ENCODE peak calls at places on chromosomes 6 and 20, in six cellular contexts. F, D, H, O, E and B are unnamed samples.
A peak's percentile ranks its signal among the peaks of the same experiment; 100 is the strongest.

GRCh38 chr20:63440366-63440955 is 32.0 kb downstream of the KCNQ2 start:
- DNase-seq in H (no peak), E (no peak), O (no peak), D (no peak), F (no peak), B (no peak)

GRCh38 chr6:5619249-5619648 is 357.9 kb downstream of the FARS2 start:
- DNase-seq in D (no peak), F (no peak), O (peak; percentile 23), E (no peak), H (no peak), B (no peak)

GRCh38 chr6:47832386-47833080 is 50.7 kb downstream of the OPN5 start:
- DNase-seq in F (no peak), E (no peak), O (no peak), D (no peak), H (no peak), B (no peak)

GRCh38 chr20:49868964-49869363 is 46.4 kb downstream of the SPATA2 start:
- DNase-seq in D (no peak), H (no peak), F (no peak), O (no peak), E (no peak), B (no peak)

GRCh38 chr20:61762886-61763739 is 302.6 kb downstream of the TAF4 start:
- DNase-seq in E (no peak), H (no peak), O (no peak), D (no peak), F (no peak), B (no peak)

GRCh38 chr6:127192911-127193503 is 73.7 kb upstream of the RNF146 start:
- DNase-seq in F (no peak), D (peak; percentile 85), E (peak; percentile 37), O (no peak), H (peak; percentile 52), B (no peak)

GRCh38 chr6:57226221-57226620 is 4.1 kb upstream of the RAB23 start:
- DNase-seq in H (no peak), O (no peak), F (no peak), D (no peak), E (peak; percentile 14), B (no peak)

GRCh38 chr6:81561071-81561564 is 191.4 kb downstream of the TENT5A start:
- DNase-seq in H (no peak), E (no peak), F (no peak), D (no peak), O (no peak), B (no peak)

GRCh38 chr20:62088258-62089127 is 22.8 kb upstream of the TAF4 start:
- DNase-seq in O (no peak), E (peak; percentile 82), D (peak; percentile 92), F (peak; percentile 94), H (peak; percentile 44), B (peak; percentile 86)

GRCh38 chr6:159961523-159961922 is 7.4 kb upstream of the IGF2R start:
- DNase-seq in E (peak; percentile 66), H (no peak), O (no peak), D (no peak), F (no peak), B (no peak)

GRCh38 chr20:396619-397431 is 11.3 kb upstream of the RBCK1 start:
- DNase-seq in F (no peak), E (no peak), H (no peak), O (no peak), D (no peak), B (no peak)

GRCh38 chr20:58545565-58546195 is 30.5 kb upstream of the APCDD1L start:
- DNase-seq in O (no peak), F (no peak), D (no peak), H (no peak), E (no peak), B (no peak)

GRCh38 chr6:36032245-36032644 is 4.6 kb downstream of the MAPK14 start:
- DNase-seq in H (no peak), E (no peak), D (no peak), O (no peak), F (no peak), B (no peak)

GRCh38 chr6:39430968-39431523 is 108.5 kb upstream of the KCNK16 start:
- DNase-seq in E (peak; percentile 67), H (peak; percentile 48), O (no peak), D (no peak), F (no peak), B (no peak)

GRCh38 chr6:25038992-25039391 is 103.2 kb upstream of the RIPOR2 start:
- DNase-seq in O (no peak), H (no peak), E (no peak), D (no peak), F (no peak), B (no peak)

GRCh38 chr20:56513096-56513806 is 11.3 kb upstream of the FAM209A start:
- DNase-seq in F (no peak), D (no peak), H (no peak), E (peak; percentile 38), O (no peak), B (no peak)

GRCh38 chr6:139568956-139569538 is 194.6 kb upstream of the CITED2 start:
- DNase-seq in O (no peak), D (peak; percentile 85), E (peak; percentile 89), H (peak; percentile 86), F (no peak), B (peak; percentile 77)

GRCh38 chr20:1034420-1034799 is 32.3 kb upstream of the RSPO4 start:
- DNase-seq in H (no peak), O (no peak), E (no peak), D (no peak), F (no peak), B (no peak)

GRCh38 chr6:113713665-113714064 is 143.5 kb upstream of the MARCKS start:
- DNase-seq in D (no peak), H (no peak), O (no peak), E (no peak), F (no peak), B (no peak)

GRCh38 chr6:33299237-33299944 is 649 bp upstream of the RGL2 start:
- DNase-seq in O (peak; percentile 91), F (peak; percentile 89), H (peak; percentile 94), D (peak; percentile 92), E (peak; percentile 95), B (peak; percentile 90)

GRCh38 chr6:137912813-137913212 is 45.8 kb downstream of the TNFAIP3 start:
- DNase-seq in O (no peak), H (no peak), F (no peak), E (no peak), D (no peak), B (no peak)

GRCh38 chr6:30894935-30895334 is 10.6 kb downstream of the DDR1 start:
- DNase-seq in F (no peak), O (no peak), E (no peak), H (no peak), D (no peak), B (no peak)